ENCODE peak calls at places on chromosomes 7 and 10, in six cellular contexts. O, Y, C, T, N and U are unnamed samples. For H3K9me3 and H3K4me1, the result is how much of the 10 kb centered on the place peaks cover.

GRCh38 chr7:86942081-86942480 is 117.4 kb downstream of the ELAPOR2 start:
- DNase-seq in Y (no peak), O (no peak), N (no peak), C (peak), T (no peak), U (no peak)

GRCh38 chr7:54249686-54250085 is 292.5 kb upstream of the VSTM2A start:
- DNase-seq in C (no peak), T (no peak), O (no peak), N (no peak), Y (no peak), U (no peak)

GRCh38 chr10:73246322-73246782 is 703 bp downstream of the DNAJC9 start:
- DNase-seq in N (no peak), Y (no peak), O (no peak), C (no peak), T (no peak), U (no peak)

GRCh38 chr7:73704640-73705550 is 14.6 kb downstream of the STX1A start:
- DNase-seq in Y (no peak), T (peak), O (no peak), N (no peak), C (peak), U (peak)

GRCh38 chr10:48548531-48549135 is 56.2 kb downstream of the ARHGAP22 start:
- DNase-seq in C (no peak), N (no peak), Y (no peak), O (no peak), T (no peak), U (no peak)

GRCh38 chr10:69968830-69969229 is 83.8 kb upstream of the MACROH2A2 start:
- DNase-seq in Y (no peak), N (no peak), O (no peak), C (peak), T (no peak), U (no peak)

GRCh38 chr10:132526676-132527075 is 10.9 kb upstream of the INPP5A start:
- DNase-seq in N (no peak), O (no peak), C (no peak), T (no peak), Y (no peak), U (peak)

GRCh38 chr10:69318997-69319727 is 40.9 kb downstream of the HK1 start:
- DNase-seq in T (peak), O (peak), Y (peak), C (peak), N (no peak), U (peak)

GRCh38 chr10:1063232-1063862 is 7.2 kb downstream of the WDR37 start:
- DNase-seq in O (no peak), C (no peak), N (no peak), T (no peak), Y (no peak), U (no peak)

GRCh38 chr10:113415246-113415645 is 137.6 kb upstream of the HABP2 start:
- DNase-seq in N (no peak), Y (no peak), T (no peak), O (no peak), C (peak), U (no peak)

GRCh38 chr7:126768836-126769235 is 483.9 kb downstream of the GRM8 start:
- DNase-seq in Y (no peak), O (no peak), N (no peak), T (no peak), C (no peak), U (no peak)

GRCh38 chr7:81744389-81744788 is 25.5 kb downstream of the HGF start:
- DNase-seq in C (no peak), N (no peak), O (no peak), T (no peak), Y (no peak), U (no peak)

GRCh38 chr7:124059375-124059774 is 26.5 kb upstream of the TMEM229A start:
- DNase-seq in N (no peak), O (no peak), C (no peak), T (no peak), Y (no peak), U (no peak)

GRCh38 chr7:68688416-68689086 is 909.7 kb upstream of the AUTS2 start:
- DNase-seq in N (no peak), O (no peak), C (no peak), T (no peak), Y (no peak), U (peak)

GRCh38 chr10:79322616-79323566 is 24.4 kb upstream of the PPIF start:
- DNase-seq in O (no peak), Y (no peak), N (no peak), C (peak), T (peak), U (peak)

GRCh38 chr7:116316838-116317612 is 106.7 kb downstream of the TES start:
- DNase-seq in C (peak), T (peak), N (no peak), O (peak), Y (no peak), U (peak)

GRCh38 chr7:116786791-116787443 is 75.5 kb upstream of the CAPZA2 start:
- DNase-seq in T (no peak), N (no peak), Y (peak), C (peak), O (no peak), U (no peak)

GRCh38 chr7:50739744-50740455 is 42.8 kb downstream of the GRB10 start:
- DNase-seq in O (no peak), T (no peak), Y (peak), N (no peak), C (no peak), U (no peak)

GRCh38 chr10:104449402-104449801 is 95.8 kb downstream of the CFAP58 start:
- DNase-seq in O (no peak), Y (no peak), T (no peak), C (no peak), N (no peak), U (peak)

GRCh38 chr7:54546081-54546985 is 4.2 kb downstream of the VSTM2A start:
- DNase-seq in Y (peak), T (no peak), C (peak), O (no peak), N (no peak), U (no peak)

GRCh38 chr10:111035542-111035941 is 41.3 kb upstream of the ADRA2A start:
- DNase-seq in N (no peak), C (no peak), O (no peak), Y (no peak), T (no peak), U (no peak)

GRCh38 chr10:102613761-102614160 is 30.5 kb upstream of the TRIM8 start:
- DNase-seq in N (no peak), C (no peak), T (no peak), Y (no peak), O (no peak), U (no peak)

GRCh38 chr7:42972703-42973500 is 40.7 kb downstream of the MRPL32 start:
- DNase-seq in N (no peak), O (peak), T (no peak), Y (no peak), C (peak), U (peak)

GRCh38 chr10:126262971-126263370 is 125.3 kb downstream of the ADAM12 start:
- DNase-seq in C (no peak), O (no peak), N (no peak), T (no peak), Y (no peak), U (no peak)

GRCh38 chr7:40899151-40899550 is 764.3 kb downstream of the SUGCT start:
- DNase-seq in C (no peak), Y (no peak), T (peak), N (no peak), O (no peak), U (no peak)

GRCh38 chr7:140062118-140062527 is 628 bp downstream of the PARP12 start:
- DNase-seq in C (peak), N (no peak), T (no peak), O (peak), Y (peak), U (no peak)

GRCh38 chr7:30433082-30433481 is 45.5 kb downstream of the NOD1 start:
- DNase-seq in N (no peak), Y (peak), O (peak), T (peak), C (no peak), U (peak)

GRCh38 chr10:105742184-105742583 is 1101.1 kb downstream of the SORCS3 start:
- DNase-seq in O (no peak), T (no peak), C (peak), N (no peak), Y (no peak), U (no peak)

DNA sequence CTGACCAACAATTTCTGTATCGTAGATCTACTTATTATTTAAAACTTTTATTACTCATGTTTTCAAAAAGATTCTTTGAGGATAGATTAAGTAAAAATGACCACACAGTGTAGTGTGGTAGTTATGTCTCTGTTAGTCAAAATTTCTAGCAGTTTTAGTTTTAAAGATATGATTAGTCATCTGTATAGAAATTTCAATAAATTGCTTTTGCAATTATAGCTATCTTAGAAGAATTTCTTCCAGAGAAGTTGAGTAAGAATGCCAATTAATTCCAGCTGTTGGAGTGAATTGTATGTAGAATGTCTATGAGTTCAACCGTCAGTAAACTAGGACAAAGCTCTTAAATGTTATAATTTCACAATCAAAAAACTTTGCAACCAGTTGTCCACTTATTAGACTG is 229.7 kb downstream of the CDK14 start:
- DNase-seq in C (peak), O (no peak), T (no peak), Y (no peak), N (no peak), U (peak)
- H3K4me3 ChIP-seq in C (peak), O (no peak), T (no peak), Y (no peak), N (no peak), U (no peak)

DNA sequence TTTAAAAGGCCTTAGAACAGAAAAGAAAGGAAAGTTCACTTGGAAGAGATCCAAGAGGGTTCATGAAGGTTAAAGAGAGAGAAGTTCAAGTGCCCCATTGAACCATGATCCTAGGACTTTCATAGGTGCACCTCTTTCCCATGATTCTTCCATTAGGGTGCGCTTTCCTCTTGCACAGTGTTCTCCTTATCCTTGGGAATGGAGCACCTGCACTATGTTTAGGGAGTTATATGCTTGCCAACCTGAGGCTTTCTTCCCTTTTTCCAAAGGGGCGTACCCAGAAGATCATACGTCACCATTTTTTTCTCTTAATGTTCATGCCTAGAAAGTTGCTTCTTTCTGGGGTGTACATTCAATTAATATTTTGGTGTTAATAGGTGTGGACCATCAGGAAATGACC is 908.0 kb upstream of the SORCS1 start:
- DNase-seq in C (no peak), O (no peak), N (no peak), T (no peak), Y (no peak), U (no peak)
- H3K9me3 ChIP-seq in C (under half), O (under half), N (under half), T (under half), Y (under half), U (under half)

GRCh38 chr10:3812141-3812540 is 27.1 kb upstream of the KLF6 start:
- DNase-seq in O (no peak), C (no peak), T (no peak), N (no peak), Y (no peak), U (no peak)
- H3K4me1 ChIP-seq in O (under half), C (half or more), T (under half), N (under half), Y (under half), U (under half)

DNA sequence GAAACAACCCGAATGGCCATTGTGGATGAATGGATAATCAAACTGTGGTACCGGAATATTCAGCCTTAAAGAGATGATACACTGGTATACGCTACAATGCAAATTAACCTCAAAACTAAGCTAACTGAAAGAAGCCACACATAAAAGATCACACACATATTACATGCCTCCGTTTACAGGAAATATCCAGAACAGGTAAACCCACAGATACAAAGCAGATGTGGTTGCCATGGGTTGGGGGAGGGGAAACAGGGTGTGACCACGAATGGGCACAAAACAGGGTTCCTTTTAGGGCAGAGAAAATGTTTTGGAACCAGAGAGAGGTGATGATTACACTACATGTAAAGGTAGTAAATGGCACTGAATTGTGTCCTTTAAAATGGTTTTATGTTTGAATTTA is 16.6 kb downstream of the ESYT2 start:
- DNase-seq in T (no peak), Y (no peak), C (no peak), O (no peak), N (no peak), U (no peak)
- H3K4me3 ChIP-seq in T (no peak), Y (no peak), C (no peak), O (no peak), N (no peak), U (no peak)

GRCh38 chr10:117463545-117463920 is 79.0 kb upstream of the EMX2 start:
- DNase-seq in Y (no peak), O (no peak), N (no peak), C (no peak), T (no peak), U (no peak)
- H3K9me3 ChIP-seq in Y (under half), O (under half), N (under half), C (under half), T (under half), U (under half)

GRCh38 chr7:32069251-32069650 is 956 bp downstream of the PDE1C start:
- DNase-seq in C (no peak), Y (no peak), N (no peak), T (no peak), O (no peak), U (no peak)

GRCh38 chr7:32070051-32070405 is 179 bp downstream of the PDE1C start:
- DNase-seq in T (no peak), O (peak), Y (no peak), N (no peak), C (no peak), U (no peak)

GRCh38 chr7:32066441-32066840 is 3.8 kb downstream of the PDE1C start:
- DNase-seq in C (no peak), O (no peak), T (no peak), Y (no peak), N (no peak), U (no peak)

GRCh38 chr7:32070406-32071360 is at the start of gene PDE1C:
- DNase-seq in N (no peak), Y (no peak), T (no peak), O (peak), C (no peak), U (no peak)

GRCh38 chr7:32068411-32068905 is 1.7 kb downstream of the PDE1C start:
- DNase-seq in T (no peak), C (no peak), O (no peak), N (no peak), Y (no peak), U (no peak)
- H3K4me1 ChIP-seq in T (under half), C (under half), O (under half), N (under half), Y (under half), U (under half)

DNA sequence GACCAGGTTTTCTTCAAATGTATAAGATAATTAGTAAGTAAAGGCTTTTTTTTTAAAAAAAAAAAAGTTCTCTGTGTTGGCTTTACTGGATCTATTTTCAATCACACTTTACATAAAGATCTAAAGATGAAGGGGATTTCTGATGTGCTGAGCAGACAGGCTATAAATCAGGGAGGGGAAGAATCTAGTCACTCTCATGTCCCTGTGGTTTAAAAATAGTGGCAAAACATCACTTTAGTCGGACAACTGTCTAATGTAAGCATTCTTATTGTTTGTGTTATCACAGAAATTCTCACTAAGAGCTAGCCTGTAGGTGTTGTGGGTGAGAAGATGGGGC is 132.7 kb downstream of the ICA1 start:
- DNase-seq in O (no peak), Y (no peak), N (no peak), C (no peak), T (no peak), U (no peak)
- H3K4me3 ChIP-seq in O (no peak), Y (no peak), N (no peak), C (no peak), T (no peak), U (no peak)

DNA sequence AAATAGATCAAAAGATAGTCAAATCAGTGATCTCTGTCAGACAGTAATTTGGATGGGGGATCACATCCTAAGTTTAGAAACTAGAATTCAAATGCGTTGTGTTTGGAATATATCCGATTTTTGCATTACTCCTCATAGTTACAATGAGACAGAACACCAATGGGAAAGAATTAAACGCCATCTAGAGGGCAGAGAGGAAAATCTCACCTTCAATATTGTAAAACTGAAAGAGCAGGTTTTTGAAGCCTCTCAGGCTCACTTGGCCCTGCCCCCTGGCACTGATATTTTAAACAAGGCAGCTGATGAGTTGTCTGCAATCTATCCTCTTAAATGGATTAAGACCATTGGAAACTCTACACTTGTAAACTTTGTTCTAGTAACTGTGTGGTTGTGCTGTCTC is 17.7 kb downstream of the FRG2B start:
- DNase-seq in T (no peak), C (peak), O (no peak), Y (no peak), N (no peak), U (no peak)
- H3K9me3 ChIP-seq in T (under half), C (under half), O (under half), Y (under half), N (under half), U (under half)

GRCh38 chr7:135162382-135163001 is 8.0 kb downstream of the CYREN start:
- DNase-seq in Y (no peak), O (no peak), N (no peak), C (no peak), T (no peak), U (no peak)
- H3K4me1 ChIP-seq in Y (under half), O (under half), N (under half), C (under half), T (under half), U (under half)